ENCODE peak calls at places on chromosomes 13 and 19, in eight cellular contexts. Y is hepatic stellate cell; C is SJSA1; Z is NCI-H774; V is glutamatergic neuron; M is CD8-positive, alpha-beta T cell; O is fibroblast of lung; W is GM10248. E is an unnamed sample.
A peak's percentile ranks its signal among the peaks of the same experiment; 100 is the strongest.

GRCh38 chr19:5342573-5343201 is 2.1 kb upstream of the PTPRS start:
- DNase-seq in M (no peak), Z (no peak), C (no peak), W (no peak), Y (no peak), O (no peak), V (no peak), E (no peak)

GRCh38 chr19:18672606-18673337 is 10.7 kb upstream of the CRTC1 start:
- DNase-seq in C (no peak), Z (no peak), W (no peak), M (no peak), V (no peak), Y (no peak), O (peak; percentile 86), E (no peak)

GRCh38 chr13:100363351-100363750 is 225.2 kb downstream of the GGACT start:
- DNase-seq in Y (peak; percentile 7), Z (no peak), C (peak; percentile 60), W (no peak), M (no peak), V (no peak), O (peak; percentile 55), E (no peak)

GRCh38 chr13:84192125-84192524 is 309.9 kb upstream of the SLITRK1 start:
- DNase-seq in C (no peak), V (no peak), O (peak; percentile 47), M (no peak), Y (peak; percentile 0), W (no peak), Z (no peak), E (no peak)

GRCh38 chr19:1768248-1768647 is 14.9 kb downstream of the ONECUT3 start:
- DNase-seq in O (no peak), V (peak; percentile 80), Y (peak; percentile 49), Z (no peak), M (no peak), W (no peak), C (no peak), E (no peak)

GRCh38 chr19:29013988-29014387 is 199.0 kb downstream of the UQCRFS1 start:
- DNase-seq in M (no peak), Y (no peak), C (no peak), V (no peak), W (no peak), O (no peak), Z (no peak), E (no peak)

GRCh38 chr19:955803-956746 is 28.1 kb upstream of the WDR18 start:
- DNase-seq in Y (no peak), O (no peak), Z (no peak), C (no peak), M (no peak), W (no peak), V (peak; percentile 56), E (no peak)

GRCh38 chr13:114212096-114212495 is 22.6 kb upstream of the CDC16 start:
- DNase-seq in O (peak; percentile 59), M (no peak), W (no peak), Z (no peak), Y (no peak), C (no peak), V (no peak), E (no peak)

GRCh38 chr13:23903906-23904280 is 6.6 kb upstream of the C1QTNF9B start:
- DNase-seq in M (no peak), Z (no peak), Y (no peak), W (no peak), V (peak; percentile 25), O (no peak), C (no peak), E (no peak)

GRCh38 chr13:30477346-30478235 is 11.9 kb upstream of the HMGB1 start:
- DNase-seq in Y (no peak), O (no peak), M (no peak), V (no peak), C (no peak), Z (no peak), W (peak; percentile 69), E (no peak)

GRCh38 chr13:44854264-44855060 is 134.8 kb downstream of the NUFIP1 start:
- DNase-seq in Y (no peak), O (no peak), V (peak; percentile 26), Z (peak; percentile 71), M (no peak), C (no peak), W (no peak), E (no peak)

GRCh38 chr13:112431734-112432133 is 55.6 kb downstream of the SPACA7 start:
- DNase-seq in C (peak; percentile 50), W (no peak), M (no peak), O (no peak), Y (no peak), Z (no peak), V (no peak), E (no peak)

GRCh38 chr13:23504188-23504587 is 66.0 kb upstream of the TNFRSF19 start:
- DNase-seq in M (no peak), Z (no peak), W (no peak), Y (no peak), O (no peak), V (no peak), C (no peak), E (no peak)

GRCh38 chr13:50845211-50845610 is 1.7 kb upstream of the DLEU7 start:
- DNase-seq in C (no peak), O (peak; percentile 18), Z (no peak), M (no peak), W (no peak), Y (no peak), V (no peak), E (no peak)

GRCh38 chr19:19453129-19453461 is 47.6 kb downstream of the GATAD2A start:
- DNase-seq in M (no peak), W (no peak), O (no peak), C (no peak), V (no peak), Y (no peak), Z (no peak), E (no peak)

E was measured in effector CD4-positive, alpha-beta T cell.